ENCODE peak calls at places on chromosomes 11 and 22, in four cellular contexts. One of them, this sample, is unnamed.

GRCh38 chr22:37333724-37334460 is 51.6 kb downstream of the CYTH4 start:
- DNase-seq in substantia nigra: no peak
- DNase-seq in Right ventricle myocardium superior: no peak
- DNase-seq in lower lobe of right lung: no peak
- DNase-seq in this sample: no peak

GRCh38 chr11:78952188-78952587 is 377.5 kb upstream of the NARS2 start:
- DNase-seq in substantia nigra: no peak
- DNase-seq in Right ventricle myocardium superior: no peak
- DNase-seq in lower lobe of right lung: no peak
- DNase-seq in this sample: no peak

GRCh38 chr22:29700949-29701927 is 18.6 kb upstream of the CABP7 start:
- DNase-seq in lower lobe of right lung: no peak
- DNase-seq in substantia nigra: no peak
- DNase-seq in Right ventricle myocardium superior: no peak
- DNase-seq in this sample: no peak

GRCh38 chr11:17496406-17496805 is 19.8 kb upstream of the ABCC8 start:
- DNase-seq in Right ventricle myocardium superior: peak
- DNase-seq in lower lobe of right lung: no peak
- DNase-seq in substantia nigra: no peak
- DNase-seq in this sample: no peak

GRCh38 chr11:103537904-103538502 is 428.8 kb downstream of the DYNC2H1 start:
- DNase-seq in Right ventricle myocardium superior: no peak
- DNase-seq in lower lobe of right lung: no peak
- DNase-seq in substantia nigra: no peak
- DNase-seq in this sample: no peak

GRCh38 chr11:69970785-69971535 is 107.2 kb upstream of the ANO1 start:
- DNase-seq in lower lobe of right lung: no peak
- DNase-seq in substantia nigra: no peak
- DNase-seq in Right ventricle myocardium superior: no peak
- DNase-seq in this sample: no peak

GRCh38 chr22:48366591-48366990 is 1461.1 kb downstream of the BRD1 start:
- DNase-seq in Right ventricle myocardium superior: no peak
- DNase-seq in substantia nigra: no peak
- DNase-seq in lower lobe of right lung: no peak
- DNase-seq in this sample: no peak

GRCh38 chr22:47402876-47403525 is 640.6 kb downstream of the TBC1D22A start:
- DNase-seq in substantia nigra: no peak
- DNase-seq in Right ventricle myocardium superior: no peak
- DNase-seq in lower lobe of right lung: no peak
- DNase-seq in this sample: no peak

GRCh38 chr11:34214961-34215805 is 109.8 kb downstream of the NAT10 start:
- DNase-seq in Right ventricle myocardium superior: no peak
- DNase-seq in lower lobe of right lung: no peak
- DNase-seq in substantia nigra: no peak
- DNase-seq in this sample: no peak

GRCh38 chr11:16603890-16604783 is 134.3 kb upstream of the C11orf58 start:
- DNase-seq in substantia nigra: peak
- DNase-seq in lower lobe of right lung: peak
- DNase-seq in Right ventricle myocardium superior: peak
- DNase-seq in this sample: no peak

GRCh38 chr11:128324531-128325141 is 262.7 kb downstream of the ETS1 start:
- DNase-seq in substantia nigra: no peak
- DNase-seq in Right ventricle myocardium superior: no peak
- DNase-seq in lower lobe of right lung: no peak
- DNase-seq in this sample: no peak

GRCh38 chr11:132864811-132865576 is 667.3 kb downstream of the OPCML start:
- DNase-seq in Right ventricle myocardium superior: no peak
- DNase-seq in lower lobe of right lung: no peak
- DNase-seq in substantia nigra: no peak
- DNase-seq in this sample: no peak

GRCh38 chr22:27842236-27842993 is 40.9 kb upstream of the MN1 start:
- DNase-seq in Right ventricle myocardium superior: no peak
- DNase-seq in lower lobe of right lung: no peak
- DNase-seq in substantia nigra: no peak
- DNase-seq in this sample: no peak

This sample was measured in non-pigmented ciliary epithelial cell.